ENCODE peak calls at places on chromosomes 13 and 19, in ten cellular contexts. P is stimulated activated CD4-positive, alpha-beta T cell treated with anti-CD3 and anti-CD28 coated beads, TNF-alpha, amount 100 ng/mL, for 1 hour; H is effector CD4-positive, alpha-beta T cell; Z is posterior cingulate gyrus; J is NCI-H1105 treated with DMSO at 0.1 percent for 48 hours; N is nucleus accumbens; O is fibroblast of lung; I is astrocyte; M is MV-4-11; C is K562. X is an unnamed sample.

GRCh38 chr13:42345367-42345766 is 73.4 kb downstream of the AKAP11 start:
- DNase-seq in P (no peak), H (no peak), Z (no peak), J (no peak), N (no peak), O (no peak), I (no peak), M (no peak), C (no peak), X (no peak)

GRCh38 chr13:34627905-34628682 is 314.0 kb upstream of the NBEA start:
- DNase-seq in P (no peak), H (no peak), Z (no peak), J (peak; percentile 20), N (no peak), O (no peak), I (no peak), M (no peak), C (no peak), X (no peak)

GRCh38 chr19:11035441-11036377 is 53.6 kb upstream of the LDLR start:
- DNase-seq in P (peak; percentile 67), H (peak; percentile 81), Z (peak; percentile 82), J (peak; percentile 55), N (peak; percentile 8), O (peak; percentile 88), I (peak; percentile 59), M (peak; percentile 86), C (peak; percentile 86), X (peak; percentile 66)

GRCh38 chr13:97434417-97435296 is 688 bp downstream of the RAP2A start:
- DNase-seq in P (no peak), H (peak; percentile 27), Z (peak; percentile 29), J (peak; percentile 26), N (no peak), O (no peak), I (peak; percentile 21), M (no peak), C (no peak), X (peak; percentile 35)

GRCh38 chr13:67772807-67773453 is 542.8 kb upstream of the PCDH9 start:
- DNase-seq in P (no peak), H (no peak), Z (no peak), J (no peak), N (no peak), O (no peak), I (no peak), M (no peak), C (no peak), X (no peak)

GRCh38 chr19:41932259-41933130 is 4.2 kb upstream of the ERFL start:
- DNase-seq in P (no peak), H (no peak), Z (no peak), J (no peak), N (no peak), O (no peak), I (no peak), M (no peak), C (no peak), X (no peak)

GRCh38 chr13:97205971-97206370 is 16.2 kb upstream of the MBNL2 start:
- DNase-seq in P (no peak), H (no peak), Z (no peak), J (no peak), N (no peak), O (no peak), I (peak; percentile 58), M (no peak), C (no peak), X (no peak)

GRCh38 chr13:113078895-113079720 is 26.5 kb upstream of the F7 start:
- DNase-seq in P (no peak), H (no peak), Z (peak; percentile 56), J (no peak), N (no peak), O (peak; percentile 19), I (no peak), M (no peak), C (no peak), X (no peak)

GRCh38 chr19:7391218-7391670 is 42.5 kb downstream of the ARHGEF18 start:
- DNase-seq in P (no peak), H (no peak), Z (no peak), J (no peak), N (no peak), O (peak; percentile 38), I (peak; percentile 95), M (no peak), C (no peak), X (no peak)

GRCh38 chr13:80131204-80131603 is 209.7 kb downstream of the SPRY2 start:
- DNase-seq in P (no peak), H (no peak), Z (peak; percentile 72), J (no peak), N (peak; percentile 10), O (peak; percentile 78), I (peak; percentile 49), M (no peak), C (no peak), X (no peak)

GRCh38 chr19:47315125-47315821 is 5.6 kb downstream of the C5AR1 start:
- DNase-seq in P (no peak), H (no peak), Z (no peak), J (no peak), N (peak; percentile 16), O (peak; percentile 99), I (peak; percentile 83), M (peak; percentile 99), C (peak; percentile 86), X (no peak)

GRCh38 chr19:37654525-37654832 is 786 bp downstream of the ZFP30 start:
- DNase-seq in P (no peak), H (no peak), Z (no peak), J (peak; percentile 63), N (no peak), O (peak; percentile 40), I (peak; percentile 37), M (no peak), C (no peak), X (no peak)

GRCh38 chr13:24226762-24227161 is 66.2 kb downstream of the SPATA13 start:
- DNase-seq in P (no peak), H (no peak), Z (no peak), J (no peak), N (no peak), O (no peak), I (no peak), M (no peak), C (no peak), X (no peak)

GRCh38 chr19:52722062-52723005 is 12.5 kb downstream of the ZNF611 start:
- DNase-seq in P (no peak), H (no peak), Z (no peak), J (no peak), N (no peak), O (peak; percentile 86), I (peak; percentile 61), M (no peak), C (no peak), X (no peak)

GRCh38 chr19:19597809-19598306 is 20.6 kb downstream of the PBX4 start:
- DNase-seq in P (no peak), H (peak; percentile 62), Z (no peak), J (no peak), N (no peak), O (no peak), I (no peak), M (peak; percentile 66), C (peak; percentile 44), X (peak; percentile 31)

GRCh38 chr13:111977184-111977516 is 89.8 kb upstream of the SOX1 start:
- DNase-seq in P (no peak), H (no peak), Z (no peak), J (no peak), N (no peak), O (no peak), I (no peak), M (no peak), C (no peak), X (no peak)

GRCh38 chr13:108494991-108495661 is 134.3 kb upstream of the MYO16 start:
- DNase-seq in P (no peak), H (no peak), Z (no peak), J (peak; percentile 35), N (no peak), O (peak; percentile 11), I (no peak), M (no peak), C (no peak), X (no peak)

GRCh38 chr13:75959861-75960481 is 323.8 kb downstream of the LMO7 start:
- DNase-seq in P (no peak), H (no peak), Z (no peak), J (peak; percentile 19), N (no peak), O (no peak), I (no peak), M (no peak), C (no peak), X (no peak)

GRCh38 chr19:47253970-47254369 is 2.4 kb upstream of the CCDC9 start:
- DNase-seq in P (no peak), H (no peak), Z (no peak), J (no peak), N (no peak), O (no peak), I (no peak), M (no peak), C (no peak), X (no peak)

GRCh38 chr19:9309974-9310446 is 372 bp upstream of the ZNF699 start:
- DNase-seq in P (no peak), H (no peak), Z (no peak), J (peak; percentile 97), N (no peak), O (peak; percentile 92), I (no peak), M (peak; percentile 97), C (peak; percentile 94), X (peak; percentile 91)

GRCh38 chr19:940591-941291 is 14.9 kb downstream of the ARID3A start:
- DNase-seq in P (peak; percentile 57), H (peak; percentile 61), Z (peak; percentile 56), J (peak; percentile 89), N (peak; percentile 39), O (peak; percentile 91), I (peak; percentile 47), M (no peak), C (no peak), X (peak; percentile 64)

GRCh38 chr19:44646049-44646416 is 2.3 kb downstream of the PVR start:
- DNase-seq in P (no peak), H (no peak), Z (no peak), J (no peak), N (no peak), O (no peak), I (no peak), M (no peak), C (no peak), X (no peak)

GRCh38 chr19:29497686-29498436 is 27.9 kb upstream of the VSTM2B start:
- DNase-seq in P (no peak), H (no peak), Z (no peak), J (no peak), N (no peak), O (no peak), I (no peak), M (no peak), C (no peak), X (no peak)

GRCh38 chr19:2613507-2614295 is 88.8 kb downstream of the GNG7 start:
- DNase-seq in P (no peak), H (peak; percentile 49), Z (peak; percentile 39), J (no peak), N (no peak), O (peak; percentile 42), I (no peak), M (no peak), C (peak; percentile 66), X (peak; percentile 31)

GRCh38 chr19:22882797-22883196 is 50.7 kb downstream of the ZNF723 start:
- DNase-seq in P (no peak), H (no peak), Z (no peak), J (peak; percentile 41), N (no peak), O (peak; percentile 12), I (peak; percentile 0), M (peak; percentile 61), C (peak; percentile 10), X (no peak)

GRCh38 chr13:97440598-97440997 is 6.6 kb downstream of the RAP2A start:
- DNase-seq in P (no peak), H (no peak), Z (no peak), J (no peak), N (no peak), O (no peak), I (peak; percentile 29), M (no peak), C (no peak), X (no peak)

GRCh38 chr13:31896427-31896826 is 135.1 kb upstream of the FRY start:
- DNase-seq in P (no peak), H (no peak), Z (no peak), J (no peak), N (no peak), O (peak; percentile 86), I (peak; percentile 70), M (peak; percentile 58), C (no peak), X (no peak)

GRCh38 chr13:24264976-24265375 is 44.4 kb upstream of the C1QTNF9 start:
- DNase-seq in P (peak; percentile 58), H (peak; percentile 76), Z (no peak), J (no peak), N (no peak), O (no peak), I (no peak), M (no peak), C (no peak), X (peak; percentile 56)